ENCODE peak calls at places on chromosomes 11 and 22, in five cellular contexts. O, V, K, P and G are unnamed samples. For H3K4me1, the result is how much of the 10 kb centered on the place peaks cover.

GRCh38 chr11:62147545-62147944 is 23.7 kb downstream of the INCENP start:
- DNase-seq in P (no peak), K (no peak), O (no peak), V (no peak), G (no peak)

GRCh38 chr11:130024356-130024755 is 21.7 kb upstream of the PRDM10 start:
- DNase-seq in K (no peak), O (no peak), P (no peak), V (no peak), G (no peak)

GRCh38 chr11:113874096-113874919 is 1.1 kb downstream of the USP28 start:
- DNase-seq in P (no peak), V (no peak), O (no peak), K (no peak), G (no peak)

GRCh38 chr11:117366183-117366582 is 38.5 kb downstream of the CEP164 start:
- DNase-seq in K (no peak), P (no peak), V (no peak), O (no peak), G (no peak)

GRCh38 chr11:8249482-8249881 is 14.2 kb downstream of the LMO1 start:
- DNase-seq in O (no peak), K (no peak), V (no peak), P (no peak), G (no peak)

GRCh38 chr11:35714882-35715612 is 52.5 kb downstream of the TRIM44 start:
- DNase-seq in O (no peak), V (no peak), P (no peak), K (no peak), G (no peak)

GRCh38 chr11:30585067-30585891 is 874 bp downstream of the MPPED2 start:
- DNase-seq in P (no peak), V (no peak), O (peak), K (no peak), G (no peak)

GRCh38 chr11:100830978-100831732 is 144.1 kb downstream of the ARHGAP42 start:
- DNase-seq in V (no peak), P (no peak), O (no peak), K (no peak), G (no peak)

GRCh38 chr22:37374571-37374970 is 52.7 kb downstream of the ELFN2 start:
- DNase-seq in K (no peak), P (no peak), O (no peak), V (no peak), G (no peak)

GRCh38 chr11:96200243-96200642 is 142.8 kb downstream of the MAML2 start:
- DNase-seq in P (no peak), V (no peak), K (no peak), O (no peak), G (no peak)

GRCh38 chr11:116506446-116506845 is 266.3 kb downstream of the BUD13 start:
- DNase-seq in V (no peak), P (no peak), O (no peak), K (no peak), G (no peak)

GRCh38 chr11:61056566-61056965 is 45.7 kb upstream of the CD5 start:
- DNase-seq in O (no peak), V (peak), K (no peak), P (no peak), G (no peak)

GRCh38 chr22:40506762-40507161 is 129.8 kb downstream of the MRTFA start:
- DNase-seq in O (no peak), K (no peak), P (no peak), V (no peak), G (no peak)

GRCh38 chr22:46267431-46268279 is at the start of gene TTC38:
- DNase-seq in P (peak), K (peak), V (peak), O (peak), G (peak)

GRCh38 chr22:50504245-50505211 is 3.0 kb downstream of the LMF2 start:
- DNase-seq in O (no peak), K (no peak), V (no peak), P (no peak), G (no peak)

GRCh38 chr11:131688056-131688693 is 317.8 kb downstream of the NTM start:
- DNase-seq in P (no peak), O (peak), V (peak), K (no peak), G (no peak)

GRCh38 chr11:38191101-38191500 is 1593.1 kb upstream of the RAG2 start:
- DNase-seq in O (no peak), K (no peak), V (no peak), P (no peak), G (no peak)

GRCh38 chr11:119338318-119338890 is 2.3 kb downstream of the C1QTNF5 start:
- DNase-seq in P (peak), V (peak), K (peak), O (peak), G (no peak)

GRCh38 chr22:28989035-28989464 is 72.6 kb downstream of the C22orf31 start:
- DNase-seq in V (no peak), P (no peak), K (no peak), O (no peak), G (no peak)

GRCh38 chr11:8090756-8091155 is 9.7 kb downstream of the TUB start:
- DNase-seq in O (peak), V (peak), P (peak), K (no peak), G (no peak)

GRCh38 chr11:11660351-11660750 is 38.5 kb upstream of the GALNT18 start:
- DNase-seq in K (no peak), P (no peak), V (no peak), O (no peak), G (no peak)

GRCh38 chr22:20654343-20655208 is 119.3 kb upstream of the SERPIND1 start:
- DNase-seq in P (no peak), O (no peak), K (no peak), V (peak), G (no peak)

GRCh38 chr11:62671272-62671603 is 235 bp upstream of the UQCC3 start:
- DNase-seq in K (no peak), V (no peak), P (no peak), O (peak), G (no peak)

GRCh38 chr11:78039919-78040671 is 17.0 kb upstream of the KCTD14 start:
- DNase-seq in P (no peak), K (peak), V (peak), O (peak), G (no peak)

DNA sequence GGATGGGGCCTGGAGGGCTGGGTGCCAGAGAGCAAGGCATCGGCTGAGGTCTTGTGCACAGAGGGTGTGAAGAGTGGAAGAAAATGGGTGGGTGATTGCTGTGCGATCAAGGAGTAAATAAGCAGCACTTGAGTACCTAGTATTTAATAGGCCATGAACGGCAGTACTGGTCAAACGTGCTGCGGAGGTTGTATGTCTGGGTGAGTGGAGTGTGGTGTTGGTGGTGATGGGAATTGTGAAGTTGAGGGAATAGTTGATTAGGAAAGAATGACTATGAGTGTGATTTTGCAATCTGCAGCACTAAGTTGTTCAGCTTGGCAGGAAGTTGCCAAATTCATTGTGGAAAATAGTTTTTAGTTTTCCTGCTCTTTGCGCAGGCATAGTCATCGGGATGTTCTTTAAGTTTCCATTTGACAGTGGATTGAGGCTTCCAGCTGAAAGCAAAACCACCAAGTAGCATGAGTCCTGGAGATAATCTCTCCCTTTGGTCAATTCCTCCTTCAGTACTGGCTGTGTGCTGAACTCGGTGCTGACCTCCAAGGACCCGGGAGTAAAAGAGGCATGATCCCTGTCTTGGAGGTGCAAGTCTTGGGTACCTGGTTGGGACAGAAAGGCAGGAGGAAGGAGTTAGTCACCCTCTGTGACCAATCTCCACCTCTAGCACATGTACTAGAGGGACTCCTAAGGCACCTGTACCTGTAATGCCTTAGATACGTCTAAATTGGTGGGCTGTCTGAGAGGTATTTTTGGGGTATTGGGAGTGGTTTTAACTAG is 2.1 kb downstream of the PANX1 start:
- DNase-seq in O (no peak), V (peak), P (no peak), K (no peak), G (no peak)
- H3K4me3 ChIP-seq in O (peak), V (peak), P (no peak), K (peak), G (no peak)

GRCh38 chr11:57777969-57778317 is 16.3 kb downstream of the CTNND1 start:
- DNase-seq in K (no peak), P (no peak), V (no peak), O (no peak), G (no peak)
- H3K4me1 ChIP-seq in K (under half), P (half or more), V (half or more), O (under half), G (under half)

DNA sequence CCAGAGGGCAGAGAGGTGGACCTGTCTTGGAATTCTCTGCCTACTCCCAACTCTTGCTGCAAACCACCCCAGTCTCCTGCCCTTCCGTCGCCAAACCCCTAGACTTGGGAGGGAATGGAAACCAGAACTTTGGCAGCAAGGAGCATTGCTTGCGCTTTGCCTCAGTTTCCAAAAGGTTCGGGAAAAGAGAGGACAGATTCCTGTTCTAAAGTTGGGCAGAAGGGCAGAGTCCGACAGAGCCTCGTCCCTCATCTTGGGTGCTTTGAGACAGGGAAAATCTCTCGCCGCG is 396 bp upstream of the ROBO3 start:
- DNase-seq in K (no peak), O (no peak), P (no peak), V (no peak), G (no peak)
- H3K4me3 ChIP-seq in K (no peak), O (no peak), P (no peak), V (no peak), G (no peak)

GRCh38 chr11:67031791-67032561 is 9.0 kb downstream of the SYT12 start:
- DNase-seq in O (no peak), P (no peak), V (no peak), K (no peak), G (no peak)

GRCh38 chr11:67029146-67029545 is 6.2 kb downstream of the SYT12 start:
- DNase-seq in P (no peak), V (no peak), O (no peak), K (no peak), G (no peak)

GRCh38 chr11:67032830-67033555 is 10.1 kb downstream of the SYT12 start:
- DNase-seq in V (no peak), O (no peak), P (no peak), K (no peak), G (no peak)

GRCh38 chr11:67033661-67034166 is 10.8 kb downstream of the SYT12 start:
- DNase-seq in V (no peak), K (no peak), P (no peak), O (no peak), G (no peak)

GRCh38 chr11:67030976-67031375 is 8.0 kb downstream of the SYT12 start:
- DNase-seq in P (no peak), O (no peak), V (no peak), K (no peak), G (no peak)
- H3K4me1 ChIP-seq in P (under half), O (under half), V (under half), K (under half), G (under half)

DNA sequence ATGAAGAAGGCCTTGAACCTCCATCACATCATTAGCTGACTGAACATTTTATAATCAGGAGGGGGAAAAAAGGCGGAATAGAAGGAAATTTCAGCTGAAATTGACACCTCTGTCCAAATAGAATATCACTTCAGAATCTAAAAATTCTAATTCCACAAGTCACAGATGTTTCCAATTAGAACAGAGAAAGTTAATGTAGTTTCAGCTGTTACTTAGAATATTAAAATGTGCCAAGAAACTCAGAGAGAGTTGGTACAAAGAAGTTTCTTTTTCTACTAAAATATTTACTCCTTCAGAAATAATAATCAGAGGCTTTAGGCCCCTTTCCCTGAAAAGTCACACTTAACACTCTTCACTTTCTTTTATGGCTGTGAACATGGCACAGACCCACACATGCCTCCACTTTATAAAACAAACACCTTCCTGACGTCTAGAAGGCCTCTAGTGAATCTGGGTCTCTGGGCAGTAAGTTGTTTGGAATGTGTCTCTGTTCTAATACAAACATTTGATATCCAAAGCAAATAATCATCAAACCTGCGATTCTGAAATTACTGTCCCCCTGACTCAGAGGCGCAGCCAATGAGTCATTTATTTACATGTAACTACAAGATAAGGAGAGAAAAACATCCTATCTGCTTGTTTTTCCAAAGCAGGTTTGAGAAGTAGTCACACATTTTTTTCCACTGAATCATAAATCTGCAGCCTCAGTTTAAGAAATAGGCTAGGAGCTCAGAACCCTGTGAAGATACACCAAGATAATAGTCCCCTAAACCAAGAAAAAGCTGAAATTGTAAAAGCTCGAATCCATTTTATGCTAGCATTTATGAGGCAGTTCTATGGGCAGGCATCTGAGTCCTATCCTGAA is 148.4 kb downstream of the ME3 start:
- DNase-seq in P (peak), V (no peak), K (no peak), O (no peak), G (no peak)
- H3K4me3 ChIP-seq in P (peak), V (no peak), K (no peak), O (no peak), G (no peak)

GRCh38 chr11:46296520-46297448 is 19.3 kb downstream of the CREB3L1 start:
- DNase-seq in P (no peak), V (no peak), K (no peak), O (no peak), G (no peak)
- H3K4me1 ChIP-seq in P (under half), V (under half), K (under half), O (under half), G (under half)

GRCh38 chr22:49008682-49009235 is 818.9 kb downstream of the BRD1 start:
- DNase-seq in V (no peak), O (no peak), K (no peak), P (no peak), G (no peak)

GRCh38 chr22:49004484-49005399 is 822.9 kb downstream of the BRD1 start:
- DNase-seq in K (peak), O (no peak), V (no peak), P (no peak), G (no peak)

GRCh38 chr22:49005557-49005956 is 822.1 kb downstream of the BRD1 start:
- DNase-seq in P (no peak), O (no peak), V (no peak), K (no peak), G (no peak)

GRCh38 chr22:49007013-49007653 is 820.5 kb downstream of the BRD1 start:
- DNase-seq in K (no peak), P (no peak), O (no peak), V (peak), G (no peak)

DNA sequence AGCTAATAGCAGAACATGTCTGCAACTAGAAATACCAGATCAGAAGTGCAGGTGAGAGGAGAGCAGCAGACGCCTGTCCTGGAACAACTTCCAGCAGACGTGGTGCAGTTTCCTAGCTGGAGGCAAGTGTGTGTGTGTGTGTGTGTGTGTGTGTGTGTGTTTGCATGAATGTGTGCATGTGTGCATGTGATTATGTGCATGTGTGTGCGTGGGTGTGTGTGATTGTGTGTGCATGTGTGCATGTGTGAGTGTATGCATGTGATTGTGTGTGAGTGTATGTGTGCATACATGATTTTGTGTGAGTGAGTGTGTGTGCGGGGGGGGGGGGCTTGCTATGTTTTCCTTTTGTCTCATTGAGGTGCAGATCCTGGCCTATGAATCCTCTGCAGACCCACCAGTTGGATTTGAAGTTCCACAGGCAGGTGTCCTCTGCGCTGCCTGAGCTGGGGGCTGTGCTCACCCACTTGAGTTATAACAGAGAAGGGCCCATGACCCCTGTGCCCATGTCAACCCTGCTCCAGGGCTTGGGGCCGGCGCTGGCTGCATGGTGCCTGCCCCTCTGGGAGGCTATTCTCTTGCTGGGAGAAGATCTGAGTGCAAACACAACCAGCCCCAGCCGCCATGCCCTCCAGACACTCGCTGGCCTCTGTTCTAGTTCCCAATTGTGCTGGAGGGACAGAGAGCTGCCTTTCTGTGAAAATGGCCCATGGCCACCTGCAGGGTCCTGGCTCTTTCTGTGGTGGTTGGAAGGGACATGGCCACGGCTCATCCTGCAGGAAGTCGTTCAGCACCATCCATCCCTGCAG is 821.3 kb downstream of the BRD1 start:
- DNase-seq in O (no peak), V (no peak), K (no peak), P (no peak), G (no peak)
- H3K4me3 ChIP-seq in O (no peak), V (no peak), K (no peak), P (no peak), G (no peak)